ENCODE peak calls at places on chromosome 20, in ten cellular contexts. N, J, Y, Q, F, W, T, O, L and R are unnamed samples.

GRCh38 chr20:52983726-52984450 is 11.7 kb downstream of the TSHZ2 start:
- DNase-seq in N (no peak), J (no peak), Y (no peak), Q (no peak), F (no peak), W (no peak), T (no peak), O (no peak), L (no peak), R (no peak)

GRCh38 chr20:37299718-37300529 is 10.5 kb downstream of the MANBAL start:
- DNase-seq in N (no peak), J (no peak), Y (no peak), Q (no peak), F (no peak), W (no peak), T (no peak), O (no peak), L (no peak), R (no peak)

GRCh38 chr20:16801919-16802651 is 53.9 kb downstream of the OTOR start:
- DNase-seq in N (peak), J (no peak), Y (peak), Q (peak), F (peak), W (no peak), T (peak), O (peak), L (peak), R (peak)

GRCh38 chr20:41276317-41276751 is 41.2 kb downstream of the ZHX3 start:
- DNase-seq in N (no peak), J (no peak), Y (no peak), Q (no peak), F (no peak), W (no peak), T (no peak), O (no peak), L (no peak), R (no peak)

GRCh38 chr20:37095108-37095608 is 639 bp downstream of the RBL1 start:
- DNase-seq in N (peak), J (no peak), Y (peak), Q (peak), F (peak), W (no peak), T (peak), O (no peak), L (no peak), R (no peak)

GRCh38 chr20:50394569-50394968 is 115.6 kb upstream of the PTPN1 start:
- DNase-seq in N (no peak), J (no peak), Y (no peak), Q (no peak), F (no peak), W (no peak), T (no peak), O (no peak), L (no peak), R (no peak)

GRCh38 chr20:16423311-16424212 is 149.7 kb downstream of the KIF16B start:
- DNase-seq in N (no peak), J (no peak), Y (no peak), Q (no peak), F (no peak), W (no peak), T (no peak), O (no peak), L (no peak), R (no peak)

GRCh38 chr20:51487525-51488279 is 54.8 kb downstream of the NFATC2 start:
- DNase-seq in N (peak), J (no peak), Y (no peak), Q (no peak), F (no peak), W (peak), T (no peak), O (no peak), L (no peak), R (no peak)

GRCh38 chr20:37846573-37846972 is 56.4 kb upstream of the VSTM2L start:
- DNase-seq in N (no peak), J (no peak), Y (no peak), Q (no peak), F (no peak), W (no peak), T (no peak), O (no peak), L (no peak), R (no peak)

GRCh38 chr20:1802385-1803215 is 92.6 kb upstream of the SIRPA start:
- DNase-seq in N (peak), J (no peak), Y (peak), Q (no peak), F (no peak), W (no peak), T (peak), O (no peak), L (peak), R (no peak)

GRCh38 chr20:46139908-46140482 is 21.9 kb downstream of the CD40 start:
- DNase-seq in N (no peak), J (no peak), Y (no peak), Q (no peak), F (no peak), W (peak), T (no peak), O (peak), L (no peak), R (no peak)

GRCh38 chr20:24629668-24630067 is 160.2 kb downstream of the SYNDIG1 start:
- DNase-seq in N (no peak), J (no peak), Y (no peak), Q (no peak), F (no peak), W (no peak), T (no peak), O (no peak), L (no peak), R (no peak)

GRCh38 chr20:40562031-40562430 is 127.0 kb downstream of the MAFB start:
- DNase-seq in N (no peak), J (no peak), Y (no peak), Q (no peak), F (no peak), W (no peak), T (no peak), O (no peak), L (no peak), R (no peak)

GRCh38 chr20:59258103-59258705 is 42.2 kb upstream of the EDN3 start:
- DNase-seq in N (no peak), J (no peak), Y (no peak), Q (no peak), F (no peak), W (no peak), T (no peak), O (no peak), L (no peak), R (no peak)

GRCh38 chr20:45445805-45446562 is 23.6 kb upstream of the WFDC2 start:
- DNase-seq in N (peak), J (no peak), Y (no peak), Q (no peak), F (no peak), W (no peak), T (peak), O (no peak), L (no peak), R (no peak)

GRCh38 chr20:4949833-4950178 is 51.5 kb downstream of the SLC23A2 start:
- DNase-seq in N (peak), J (no peak), Y (no peak), Q (no peak), F (no peak), W (no peak), T (peak), O (no peak), L (no peak), R (no peak)